ENCODE peak calls at places on chromosomes 3 and 15, in eight cellular contexts. One of them, this sample, is unnamed.
A peak's percentile ranks its signal among the peaks of the same experiment; 100 is the strongest.

GRCh38 chr3:194449913-194450312 is 36.9 kb downstream of the ATP13A3 start:
- DNase-seq in NCI-H510A treated with DMSO at 0.1 percent for 48 hours: peak; percentile 71
- DNase-seq in MV-4-11: no peak
- DNase-seq in germinal center: no peak
- DNase-seq in activated naive CD4-positive, alpha-beta T cell treated with anti-CD3 and anti-CD28 coated beads for 36 hours: no peak
- DNase-seq in T-cell: no peak
- DNase-seq in NCI-H1105: no peak
- DNase-seq in NCI-H774: no peak
- DNase-seq in this sample: no peak

GRCh38 chr3:43855674-43856299 is 165.0 kb downstream of the ABHD5 start:
- DNase-seq in NCI-H1105: peak; percentile 7
- DNase-seq in activated naive CD4-positive, alpha-beta T cell treated with anti-CD3 and anti-CD28 coated beads for 36 hours: peak; percentile 71
- DNase-seq in NCI-H510A treated with DMSO at 0.1 percent for 48 hours: peak; percentile 45
- DNase-seq in germinal center: peak; percentile 58
- DNase-seq in T-cell: peak; percentile 18
- DNase-seq in MV-4-11: peak; percentile 27
- DNase-seq in NCI-H774: peak; percentile 16
- DNase-seq in this sample: peak; percentile 58

GRCh38 chr3:197344582-197345318 is 46.3 kb upstream of the DLG1 start:
- DNase-seq in germinal center: no peak
- DNase-seq in T-cell: no peak
- DNase-seq in activated naive CD4-positive, alpha-beta T cell treated with anti-CD3 and anti-CD28 coated beads for 36 hours: no peak
- DNase-seq in MV-4-11: no peak
- DNase-seq in NCI-H774: no peak
- DNase-seq in NCI-H510A treated with DMSO at 0.1 percent for 48 hours: no peak
- DNase-seq in NCI-H1105: no peak
- DNase-seq in this sample: no peak

GRCh38 chr3:169186596-169186995 is 476.9 kb downstream of the MECOM start:
- DNase-seq in germinal center: no peak
- DNase-seq in activated naive CD4-positive, alpha-beta T cell treated with anti-CD3 and anti-CD28 coated beads for 36 hours: no peak
- DNase-seq in NCI-H1105: no peak
- DNase-seq in NCI-H510A treated with DMSO at 0.1 percent for 48 hours: no peak
- DNase-seq in T-cell: no peak
- DNase-seq in MV-4-11: no peak
- DNase-seq in NCI-H774: no peak
- DNase-seq in this sample: no peak

GRCh38 chr15:68550498-68551295 is 28.1 kb upstream of the CORO2B start:
- DNase-seq in NCI-H510A treated with DMSO at 0.1 percent for 48 hours: peak; percentile 9
- DNase-seq in T-cell: peak; percentile 77
- DNase-seq in germinal center: peak; percentile 72
- DNase-seq in NCI-H1105: peak; percentile 72
- DNase-seq in activated naive CD4-positive, alpha-beta T cell treated with anti-CD3 and anti-CD28 coated beads for 36 hours: peak; percentile 88
- DNase-seq in MV-4-11: peak; percentile 2
- DNase-seq in NCI-H774: peak; percentile 34
- DNase-seq in this sample: peak; percentile 45

GRCh38 chr3:24999357-24999756 is 428.7 kb upstream of the RARB start:
- DNase-seq in NCI-H774: no peak
- DNase-seq in activated naive CD4-positive, alpha-beta T cell treated with anti-CD3 and anti-CD28 coated beads for 36 hours: no peak
- DNase-seq in T-cell: no peak
- DNase-seq in NCI-H510A treated with DMSO at 0.1 percent for 48 hours: no peak
- DNase-seq in NCI-H1105: no peak
- DNase-seq in germinal center: no peak
- DNase-seq in MV-4-11: no peak
- DNase-seq in this sample: no peak

GRCh38 chr3:65568497-65568896 is 470.2 kb downstream of the MAGI1 start:
- DNase-seq in NCI-H510A treated with DMSO at 0.1 percent for 48 hours: no peak
- DNase-seq in NCI-H1105: no peak
- DNase-seq in MV-4-11: no peak
- DNase-seq in NCI-H774: no peak
- DNase-seq in germinal center: no peak
- DNase-seq in activated naive CD4-positive, alpha-beta T cell treated with anti-CD3 and anti-CD28 coated beads for 36 hours: no peak
- DNase-seq in T-cell: no peak
- DNase-seq in this sample: no peak

GRCh38 chr3:63492464-63492863 is 160.0 kb upstream of the SNTN start:
- DNase-seq in activated naive CD4-positive, alpha-beta T cell treated with anti-CD3 and anti-CD28 coated beads for 36 hours: no peak
- DNase-seq in NCI-H510A treated with DMSO at 0.1 percent for 48 hours: no peak
- DNase-seq in germinal center: no peak
- DNase-seq in T-cell: no peak
- DNase-seq in NCI-H1105: no peak
- DNase-seq in MV-4-11: no peak
- DNase-seq in NCI-H774: no peak
- DNase-seq in this sample: no peak

GRCh38 chr3:191499307-191500125 is 38.6 kb downstream of the PYDC2 start:
- DNase-seq in activated naive CD4-positive, alpha-beta T cell treated with anti-CD3 and anti-CD28 coated beads for 36 hours: no peak
- DNase-seq in MV-4-11: no peak
- DNase-seq in NCI-H1105: peak; percentile 76
- DNase-seq in germinal center: no peak
- DNase-seq in NCI-H510A treated with DMSO at 0.1 percent for 48 hours: peak; percentile 37
- DNase-seq in NCI-H774: peak; percentile 80
- DNase-seq in T-cell: no peak
- DNase-seq in this sample: peak; percentile 62

GRCh38 chr15:101087172-101087769 is 164.6 kb downstream of the CHSY1 start:
- DNase-seq in T-cell: no peak
- DNase-seq in activated naive CD4-positive, alpha-beta T cell treated with anti-CD3 and anti-CD28 coated beads for 36 hours: no peak
- DNase-seq in NCI-H774: no peak
- DNase-seq in NCI-H510A treated with DMSO at 0.1 percent for 48 hours: no peak
- DNase-seq in germinal center: no peak
- DNase-seq in NCI-H1105: no peak
- DNase-seq in MV-4-11: peak; percentile 41
- DNase-seq in this sample: no peak

GRCh38 chr3:48058089-48058488 is 41.9 kb upstream of the MAP4 start:
- DNase-seq in NCI-H1105: no peak
- DNase-seq in activated naive CD4-positive, alpha-beta T cell treated with anti-CD3 and anti-CD28 coated beads for 36 hours: no peak
- DNase-seq in NCI-H510A treated with DMSO at 0.1 percent for 48 hours: no peak
- DNase-seq in MV-4-11: no peak
- DNase-seq in germinal center: no peak
- DNase-seq in NCI-H774: no peak
- DNase-seq in T-cell: no peak
- DNase-seq in this sample: no peak

This sample was measured in A172.